ENCODE peak calls at places on chromosomes 1 and 21, in five cellular contexts. D, P, E, J and M are unnamed samples. For H3K4me1 and H3K36me3, the result is how much of the 10 kb centered on the place peaks cover.

GRCh38 chr21:43884861-43885370 is 19.9 kb downstream of the AGPAT3 start:
- DNase-seq in D (no peak), P (no peak), E (peak), J (no peak), M (no peak)

GRCh38 chr1:200342511-200343400 is 67.1 kb downstream of the ZNF281 start:
- DNase-seq in D (no peak), P (no peak), E (no peak), J (no peak), M (no peak)

GRCh38 chr1:29698033-29698432 is 461.7 kb downstream of the PTPRU start:
- DNase-seq in D (no peak), P (no peak), E (no peak), J (no peak), M (no peak)

GRCh38 chr1:156151093-156151688 is 2.2 kb upstream of the SEMA4A start:
- DNase-seq in D (peak), P (no peak), E (peak), J (no peak), M (no peak)

GRCh38 chr1:106924360-106924759 is 132.1 kb upstream of the PRMT6 start:
- DNase-seq in D (no peak), P (no peak), E (no peak), J (no peak), M (peak)

GRCh38 chr1:41482001-41482765 is 2.3 kb downstream of the EDN2 start:
- DNase-seq in D (no peak), P (no peak), E (peak), J (no peak), M (no peak)

GRCh38 chr1:6208723-6209660 is 3.1 kb downstream of the RNF207 start:
- DNase-seq in D (no peak), P (no peak), E (no peak), J (peak), M (no peak)

GRCh38 chr21:33078907-33079582 is 9.1 kb downstream of the OLIG1 start:
- DNase-seq in D (peak), P (peak), E (no peak), J (peak), M (no peak)

GRCh38 chr1:233389867-233390266 is 62.3 kb downstream of the MAP3K21 start:
- DNase-seq in D (no peak), P (no peak), E (no peak), J (no peak), M (no peak)

GRCh38 chr1:157274698-157275534 is 136.7 kb upstream of the ETV3 start:
- DNase-seq in D (no peak), P (no peak), E (no peak), J (no peak), M (no peak)

DNA sequence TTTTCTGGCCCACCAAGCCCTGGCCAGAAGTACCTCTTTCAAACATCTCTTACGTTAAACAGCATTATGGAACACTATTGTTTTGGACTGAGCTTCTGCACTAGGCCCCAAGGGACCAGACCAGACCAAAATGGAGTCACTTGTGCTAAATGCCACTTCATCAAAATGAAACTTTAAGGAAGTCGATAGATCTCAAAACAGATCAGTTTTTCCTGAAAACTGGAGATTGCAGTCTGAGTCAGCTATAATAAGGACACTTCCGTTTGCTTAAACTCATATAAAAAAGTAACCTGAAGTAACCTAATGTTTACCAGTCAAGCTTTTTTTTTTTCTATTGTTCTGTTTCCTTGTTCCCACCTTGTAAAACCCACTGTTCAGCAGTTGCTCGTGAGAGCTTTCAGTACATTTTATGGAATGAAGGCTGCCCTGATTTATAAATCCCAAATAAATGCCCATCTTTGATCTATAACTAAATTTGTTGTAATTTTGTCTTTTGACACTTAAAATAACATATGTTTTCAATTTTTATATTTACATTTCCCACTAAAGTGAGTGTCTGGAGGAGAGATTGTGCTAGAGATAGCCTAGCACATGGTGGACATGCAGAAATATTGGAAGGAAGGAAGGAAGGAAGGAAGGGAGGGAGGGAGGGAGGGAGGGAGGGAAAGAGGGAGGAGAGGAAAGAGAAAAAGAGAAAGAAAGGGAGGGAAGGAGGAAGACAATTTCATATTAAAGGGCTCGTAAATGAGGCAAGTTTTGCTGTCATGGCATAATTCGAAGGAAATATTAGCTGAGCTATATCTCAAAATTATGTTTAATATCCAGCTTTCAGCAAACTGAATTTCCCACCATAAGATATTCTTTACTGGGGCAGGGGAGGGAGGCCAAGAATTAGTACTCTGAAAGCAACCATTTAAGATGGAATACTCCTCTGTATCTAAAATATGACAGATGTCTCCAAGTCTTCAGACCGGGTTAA is 77.0 kb upstream of the CXADR start:
- DNase-seq in D (no peak), P (no peak), E (no peak), J (no peak), M (no peak)
- H3K27ac ChIP-seq in D (no peak), P (no peak), E (no peak), J (no peak), M (no peak)

DNA sequence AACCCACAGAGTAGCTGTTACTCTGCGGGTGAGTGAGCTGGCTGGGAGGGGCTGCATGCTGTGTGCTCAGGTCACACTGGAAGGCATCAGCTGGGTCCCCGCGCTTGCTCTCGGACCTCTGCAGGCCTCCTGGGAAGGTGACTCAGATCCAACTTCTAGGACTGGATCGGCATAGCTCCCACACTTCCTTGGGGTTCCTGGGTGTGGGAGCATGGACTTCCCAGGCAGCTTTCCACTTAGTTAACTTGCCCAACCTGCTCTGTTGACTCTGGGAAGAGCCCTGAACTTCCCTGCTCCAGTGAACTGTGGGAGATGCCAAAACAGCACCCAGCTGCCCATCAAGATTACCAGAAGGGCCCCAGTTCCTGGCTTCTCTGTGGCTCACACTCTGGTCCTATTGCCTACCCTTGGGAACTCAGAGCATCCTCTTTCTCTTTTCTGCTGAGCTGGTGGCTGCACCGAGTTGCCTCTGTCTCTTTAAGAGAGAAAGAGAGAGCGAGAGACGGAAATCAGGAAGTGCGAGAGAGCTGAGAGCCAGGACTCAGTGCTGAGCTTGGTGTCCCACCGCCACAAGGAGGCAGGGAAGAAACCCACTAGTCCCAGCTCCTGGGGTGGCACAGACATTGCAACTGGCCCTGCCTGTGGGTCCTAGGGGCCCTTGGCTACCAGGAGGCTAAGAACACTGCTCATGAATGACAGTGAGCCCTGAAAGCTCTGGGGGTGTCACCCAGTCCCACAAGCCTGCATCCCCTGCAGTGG is at the start of gene IKBKE:
- DNase-seq in D (no peak), P (peak), E (peak), J (peak), M (peak)
- H3K4me1 ChIP-seq in D (half or more), P (half or more), E (half or more), J (half or more), M (under half)

DNA sequence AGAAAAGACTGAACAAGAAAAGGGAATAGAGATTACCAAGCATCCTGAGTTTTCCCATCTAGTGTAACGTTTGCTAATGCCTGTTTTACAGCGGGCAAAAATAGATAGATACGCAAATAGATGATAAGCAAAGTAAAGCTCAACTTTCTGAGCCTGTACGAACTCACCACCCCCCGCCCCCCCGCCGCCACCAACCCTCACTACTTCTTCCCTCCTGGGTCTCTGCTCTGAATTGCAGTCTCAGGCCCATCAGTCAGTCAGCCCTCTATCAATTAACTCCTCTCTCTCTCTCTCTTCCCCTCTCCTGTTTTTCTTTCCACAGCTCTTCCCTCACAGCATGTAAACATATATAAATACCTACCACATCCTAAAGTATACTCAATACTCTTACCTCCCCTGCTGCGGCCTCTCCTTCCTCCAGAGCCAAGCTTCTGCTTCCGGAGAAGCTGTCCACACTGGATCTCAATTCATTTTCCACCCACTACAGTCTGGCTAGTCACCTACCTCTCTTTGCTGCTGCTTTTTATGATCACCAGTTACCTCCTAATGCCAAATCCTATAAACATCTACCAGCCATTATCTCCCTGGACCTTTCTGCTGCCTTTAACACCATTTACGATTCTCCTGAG is 64.6 kb downstream of the CAPN2 start:
- DNase-seq in D (no peak), P (no peak), E (no peak), J (no peak), M (no peak)
- H3K36me3 ChIP-seq in D (under half), P (under half), E (half or more), J (half or more), M (under half)

GRCh38 chr1:31416101-31416736 is 3.2 kb downstream of the SERINC2 start:
- DNase-seq in D (no peak), P (no peak), E (no peak), J (no peak), M (no peak)
- H3K27ac ChIP-seq in D (no peak), P (no peak), E (no peak), J (no peak), M (no peak)

DNA sequence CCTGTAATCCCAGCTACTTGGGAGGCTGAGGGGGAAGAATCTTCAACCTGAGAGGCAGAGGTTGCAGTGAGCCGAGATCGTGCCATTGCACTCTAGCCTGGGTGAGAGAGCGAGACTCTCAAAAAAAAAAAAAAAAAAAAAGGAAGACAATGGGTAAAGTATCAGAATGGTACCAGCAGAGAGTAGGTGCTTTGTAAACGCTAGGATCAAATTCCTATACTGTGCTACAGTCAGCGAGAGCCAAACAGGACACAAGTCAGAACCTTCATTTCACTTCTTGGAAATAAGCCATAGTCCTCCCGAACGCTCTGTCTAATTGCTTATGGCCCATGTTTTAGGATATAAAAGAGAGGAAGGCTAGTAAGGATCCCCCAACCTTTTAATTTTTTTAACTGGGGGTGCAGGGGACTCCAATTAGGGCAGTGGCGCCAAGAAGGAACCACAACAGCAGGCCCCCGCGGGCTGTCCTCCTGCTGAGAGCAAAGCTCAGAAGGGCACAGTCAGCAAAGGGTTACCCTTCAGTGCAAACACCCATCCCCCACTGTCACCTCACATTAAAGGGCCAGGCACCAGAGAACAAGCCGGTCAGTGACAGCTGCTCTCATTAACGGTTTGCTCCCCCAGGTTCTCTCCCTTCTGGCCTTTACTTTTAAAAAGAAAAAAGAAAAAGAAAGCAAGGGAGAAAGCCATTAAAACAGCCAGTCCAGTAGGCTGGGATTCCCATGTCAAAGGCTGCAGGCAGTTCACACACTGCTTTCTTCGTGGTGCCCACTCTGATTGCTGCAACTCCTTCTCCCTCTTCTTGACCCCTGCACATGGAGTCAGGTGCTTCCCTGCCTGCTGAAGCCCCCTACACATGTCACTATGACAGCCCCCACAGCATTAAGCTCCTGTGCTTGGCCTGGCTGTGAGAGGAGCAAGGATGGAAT is 69.4 kb downstream of the PLPP3 start:
- DNase-seq in D (no peak), P (no peak), E (no peak), J (no peak), M (no peak)
- H3K4me1 ChIP-seq in D (under half), P (under half), E (half or more), J (under half), M (under half)

DNA sequence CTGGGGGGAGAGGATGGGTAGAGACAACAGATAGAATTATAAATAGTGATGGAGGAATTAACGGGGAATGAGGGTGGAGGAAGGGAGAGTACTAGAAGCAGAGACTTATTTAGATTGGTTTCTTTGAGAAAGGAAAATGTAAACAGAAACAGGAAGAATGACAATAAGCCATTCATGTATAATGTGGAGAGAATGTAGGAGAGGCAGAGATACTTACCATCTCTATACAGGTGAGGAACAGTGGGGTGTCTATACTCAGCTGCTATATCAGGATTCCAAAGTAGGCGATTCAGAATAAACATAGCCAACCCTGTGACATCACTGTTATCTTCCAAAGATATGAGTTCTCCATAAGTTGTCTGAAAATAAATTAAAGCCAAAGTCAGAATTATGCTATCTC is 16.8 kb downstream of the ASPM start:
- DNase-seq in D (no peak), P (no peak), E (no peak), J (no peak), M (no peak)
- H3K36me3 ChIP-seq in D (under half), P (under half), E (under half), J (under half), M (under half)